ENCODE peak calls at places on chromosomes 7 and 10, in six cellular contexts. M, Y, P, Z, S and K are unnamed samples.

GRCh38 chr7:153567426-153567825 is 484.8 kb upstream of the DPP6 start:
- DNase-seq in M (no peak), Y (peak), P (peak), Z (no peak), S (no peak), K (no peak)

GRCh38 chr10:123864923-123865322 is 26.7 kb downstream of the CPXM2 start:
- DNase-seq in M (no peak), Y (peak), P (no peak), Z (no peak), S (no peak), K (no peak)

GRCh38 chr10:86596266-86596665 is 58.1 kb upstream of the OPN4 start:
- DNase-seq in M (no peak), Y (no peak), P (no peak), Z (no peak), S (no peak), K (no peak)

GRCh38 chr7:73427902-73428696 is 5.5 kb upstream of the FZD9 start:
- DNase-seq in M (no peak), Y (no peak), P (no peak), Z (no peak), S (no peak), K (no peak)

GRCh38 chr7:157404845-157405481 is 68.2 kb downstream of the DNAJB6 start:
- DNase-seq in M (peak), Y (peak), P (peak), Z (peak), S (no peak), K (peak)

GRCh38 chr7:130148561-130148960 is 56.6 kb downstream of the TMEM209 start:
- DNase-seq in M (no peak), Y (no peak), P (no peak), Z (no peak), S (no peak), K (no peak)

GRCh38 chr10:8636371-8636770 is 581.9 kb downstream of the GATA3 start:
- DNase-seq in M (no peak), Y (no peak), P (no peak), Z (no peak), S (no peak), K (no peak)

GRCh38 chr7:101933685-101934084 is 116.3 kb downstream of the CUX1 start:
- DNase-seq in M (no peak), Y (peak), P (no peak), Z (no peak), S (no peak), K (no peak)

GRCh38 chr7:21128418-21128817 is 299.5 kb upstream of the SP4 start:
- DNase-seq in M (no peak), Y (no peak), P (no peak), Z (no peak), S (no peak), K (no peak)

GRCh38 chr7:114790526-114790925 is 131.4 kb upstream of the MDFIC start:
- DNase-seq in M (no peak), Y (no peak), P (no peak), Z (no peak), S (no peak), K (no peak)

GRCh38 chr10:78781991-78782390 is 286.8 kb upstream of the ZMIZ1 start:
- DNase-seq in M (no peak), Y (no peak), P (no peak), Z (peak), S (no peak), K (no peak)

GRCh38 chr10:78779339-78779955 is 289.3 kb upstream of the ZMIZ1 start:
- DNase-seq in M (no peak), Y (no peak), P (no peak), Z (peak), S (no peak), K (peak)

GRCh38 chr10:78782441-78782840 is 286.3 kb upstream of the ZMIZ1 start:
- DNase-seq in M (no peak), Y (no peak), P (no peak), Z (peak), S (no peak), K (no peak)

GRCh38 chr10:78780551-78780961 is 288.2 kb upstream of the ZMIZ1 start:
- DNase-seq in M (no peak), Y (no peak), P (no peak), Z (peak), S (no peak), K (no peak)

DNA sequence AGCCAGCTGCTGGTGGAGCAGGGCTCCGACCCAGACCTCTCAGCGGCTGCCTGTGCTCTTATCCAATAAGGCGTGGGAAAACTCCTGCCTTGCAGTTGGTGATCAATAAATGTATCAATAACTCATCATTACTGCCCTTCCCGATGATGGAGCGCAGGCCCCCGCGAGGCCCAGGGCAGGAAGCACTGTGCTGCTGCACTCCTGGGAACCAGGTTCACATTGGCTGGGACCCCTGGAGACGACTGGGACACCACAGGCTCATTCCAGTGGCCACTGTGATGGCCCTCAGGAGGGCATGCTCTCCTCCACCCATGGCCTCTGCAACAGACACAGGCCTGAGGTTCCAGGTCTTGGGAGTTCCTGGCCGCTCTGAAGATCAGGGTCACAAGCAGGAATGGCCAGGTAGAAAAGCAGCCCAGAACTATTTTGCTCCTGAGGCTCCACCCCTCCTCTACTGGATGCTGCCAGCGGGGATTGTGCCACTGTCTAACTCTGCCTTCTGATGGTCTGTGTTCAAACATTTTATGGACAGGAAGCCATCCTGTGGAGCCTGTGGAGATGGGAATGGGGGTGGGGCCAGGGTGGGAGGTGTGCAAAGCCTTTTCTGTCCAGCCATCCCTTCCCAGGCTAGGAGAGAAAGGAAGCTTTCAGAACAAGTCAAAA is 287.4 kb upstream of the ZMIZ1 start:
- DNase-seq in M (no peak), Y (no peak), P (no peak), Z (peak), S (no peak), K (no peak)
- TF ChIP-seq POLR2A in M (no peak), Y (no peak), P (no peak), Z (no peak), S (no peak), K (no peak)

DNA sequence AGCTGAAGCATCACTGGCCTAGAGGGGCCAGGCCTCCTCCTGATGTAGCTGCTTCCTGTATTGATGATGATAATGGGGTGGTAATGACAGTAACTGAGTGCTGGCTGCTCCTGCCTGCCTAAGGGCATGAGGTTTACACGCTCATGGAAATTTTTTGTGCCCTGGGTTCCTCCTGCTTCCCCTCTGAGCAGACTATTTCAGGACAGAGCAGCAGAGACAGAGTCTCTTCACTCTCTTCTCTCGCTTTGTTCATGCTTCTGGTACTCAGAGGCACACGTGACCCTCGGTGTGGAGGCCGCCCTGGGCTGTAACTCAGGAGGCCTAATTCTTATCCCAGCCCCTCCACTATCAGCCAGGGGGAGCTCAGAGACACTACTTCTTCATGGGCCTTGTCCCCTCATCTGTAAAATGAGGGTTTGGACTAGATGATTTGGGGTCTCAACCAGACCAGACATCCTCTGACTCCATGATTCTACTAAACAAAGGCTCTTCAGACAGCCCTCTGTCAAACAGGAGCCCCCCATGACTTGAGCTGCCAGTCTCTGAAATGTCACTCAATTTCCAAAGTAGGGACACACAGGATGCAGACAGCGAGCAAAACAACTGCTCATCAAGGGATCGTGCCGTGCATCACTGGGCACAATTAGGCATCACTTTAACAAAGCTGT is 27.7 kb downstream of the LRRC20 start:
- DNase-seq in M (no peak), Y (peak), P (no peak), Z (no peak), S (no peak), K (no peak)
- TF ChIP-seq POLR2A in M (no peak), Y (no peak), P (no peak), Z (no peak), S (no peak), K (no peak)

DNA sequence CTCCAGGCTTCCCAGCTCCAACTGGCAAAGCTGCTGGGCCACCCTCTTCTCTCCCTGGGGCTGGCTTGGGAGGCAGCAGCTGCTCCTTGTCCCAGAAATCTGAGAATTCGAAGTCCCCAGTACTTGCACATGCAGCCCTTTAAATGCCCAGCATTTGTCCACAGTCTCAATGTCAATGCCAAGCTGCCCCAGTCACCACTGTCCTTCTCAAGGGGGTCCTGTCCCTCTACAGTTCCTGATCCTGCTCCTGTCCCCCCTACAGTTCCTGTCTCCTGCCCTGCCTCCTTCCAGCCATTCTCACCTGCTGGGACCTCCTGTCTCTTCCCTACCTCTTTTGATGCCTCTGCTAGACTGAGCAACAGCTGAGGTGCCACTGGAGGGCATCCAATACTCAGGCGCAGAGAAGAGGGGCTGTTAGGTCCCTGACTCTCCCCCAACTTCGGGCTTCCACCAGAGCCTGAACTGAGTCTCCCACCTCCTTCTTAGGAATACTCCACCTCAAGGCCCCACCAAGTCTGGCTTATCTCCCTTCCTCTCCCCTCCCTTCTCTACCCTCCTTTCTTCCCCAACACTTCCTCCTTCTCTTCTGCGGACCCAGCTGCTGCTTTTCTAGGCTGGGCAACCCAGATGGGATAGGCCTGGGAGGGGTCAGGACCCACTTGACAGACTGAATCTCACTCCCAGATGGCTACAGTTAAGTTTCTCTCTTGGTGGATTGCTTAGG is 4.7 kb upstream of the HOXA11 start:
- DNase-seq in M (peak), Y (no peak), P (no peak), Z (peak), S (peak), K (no peak)
- TF ChIP-seq POLR2A in M (no peak), Y (no peak), P (no peak), Z (no peak), S (no peak), K (no peak)

GRCh38 chr7:79453558-79454324 is at the start of gene MAGI2:
- DNase-seq in M (no peak), Y (peak), P (peak), Z (peak), S (peak), K (peak)
- TF ChIP-seq POLR2A in M (no peak), Y (peak), P (peak), Z (no peak), S (no peak), K (peak)

GRCh38 chr7:602341-603141 is 82.9 kb upstream of the PDGFA start:
- DNase-seq in M (no peak), Y (peak), P (no peak), Z (peak), S (no peak), K (no peak)

GRCh38 chr7:605661-606450 is 86.2 kb upstream of the PDGFA start:
- DNase-seq in M (peak), Y (no peak), P (no peak), Z (no peak), S (no peak), K (no peak)

GRCh38 chr7:603152-603941 is 83.7 kb upstream of the PDGFA start:
- DNase-seq in M (peak), Y (no peak), P (peak), Z (peak), S (no peak), K (no peak)

GRCh38 chr7:604884-605531 is 85.4 kb upstream of the PDGFA start:
- DNase-seq in M (no peak), Y (no peak), P (no peak), Z (peak), S (no peak), K (no peak)

GRCh38 chr7:604038-604883 is 84.6 kb upstream of the PDGFA start:
- DNase-seq in M (peak), Y (peak), P (peak), Z (peak), S (peak), K (peak)
- TF ChIP-seq POLR2A in M (peak), Y (peak), P (peak), Z (peak), S (no peak), K (peak)

DNA sequence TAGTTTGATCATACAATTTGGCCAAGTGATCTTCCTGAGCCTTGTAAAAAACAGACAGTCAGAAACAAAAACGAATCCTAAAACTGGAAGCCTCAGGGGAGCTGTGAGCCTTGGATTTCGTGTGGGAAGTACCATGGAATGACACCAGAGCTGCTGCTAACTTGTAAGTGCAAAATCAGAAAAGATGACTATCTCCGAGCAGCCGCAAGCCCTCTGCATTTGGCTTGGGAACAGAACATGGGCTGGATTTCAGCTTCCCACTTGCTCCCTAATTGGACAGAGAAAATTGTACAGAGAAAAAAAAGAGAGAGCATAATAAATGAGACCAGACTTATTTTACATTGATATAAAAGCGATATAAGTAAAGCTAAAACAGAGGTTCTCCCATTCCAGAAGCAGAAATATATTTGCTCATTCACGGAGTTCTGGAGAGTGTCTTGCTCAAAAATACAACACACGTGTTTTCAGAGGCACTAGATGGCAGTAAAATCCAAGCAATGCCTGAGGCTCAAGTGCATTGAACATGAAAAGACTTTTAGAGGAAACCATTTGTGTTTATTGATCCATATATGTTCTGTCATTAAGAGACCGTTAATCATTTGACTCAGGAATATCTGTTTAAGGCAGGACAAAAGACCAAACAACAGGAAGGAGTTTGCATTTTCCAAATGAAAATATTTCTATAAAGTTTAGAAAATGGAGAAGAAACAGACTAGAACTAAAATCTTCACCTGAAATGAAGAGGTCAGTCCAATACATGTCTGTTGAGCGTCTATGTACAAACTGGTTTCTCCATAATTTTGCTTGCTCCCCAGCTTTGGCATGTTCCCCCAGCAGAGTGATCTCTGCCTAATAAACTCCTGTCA is 78.3 kb upstream of the SLC26A5 start:
- DNase-seq in M (peak), Y (no peak), P (no peak), Z (no peak), S (no peak), K (no peak)
- TF ChIP-seq POLR2A in M (no peak), Y (no peak), P (no peak), Z (no peak), S (no peak), K (no peak)

DNA sequence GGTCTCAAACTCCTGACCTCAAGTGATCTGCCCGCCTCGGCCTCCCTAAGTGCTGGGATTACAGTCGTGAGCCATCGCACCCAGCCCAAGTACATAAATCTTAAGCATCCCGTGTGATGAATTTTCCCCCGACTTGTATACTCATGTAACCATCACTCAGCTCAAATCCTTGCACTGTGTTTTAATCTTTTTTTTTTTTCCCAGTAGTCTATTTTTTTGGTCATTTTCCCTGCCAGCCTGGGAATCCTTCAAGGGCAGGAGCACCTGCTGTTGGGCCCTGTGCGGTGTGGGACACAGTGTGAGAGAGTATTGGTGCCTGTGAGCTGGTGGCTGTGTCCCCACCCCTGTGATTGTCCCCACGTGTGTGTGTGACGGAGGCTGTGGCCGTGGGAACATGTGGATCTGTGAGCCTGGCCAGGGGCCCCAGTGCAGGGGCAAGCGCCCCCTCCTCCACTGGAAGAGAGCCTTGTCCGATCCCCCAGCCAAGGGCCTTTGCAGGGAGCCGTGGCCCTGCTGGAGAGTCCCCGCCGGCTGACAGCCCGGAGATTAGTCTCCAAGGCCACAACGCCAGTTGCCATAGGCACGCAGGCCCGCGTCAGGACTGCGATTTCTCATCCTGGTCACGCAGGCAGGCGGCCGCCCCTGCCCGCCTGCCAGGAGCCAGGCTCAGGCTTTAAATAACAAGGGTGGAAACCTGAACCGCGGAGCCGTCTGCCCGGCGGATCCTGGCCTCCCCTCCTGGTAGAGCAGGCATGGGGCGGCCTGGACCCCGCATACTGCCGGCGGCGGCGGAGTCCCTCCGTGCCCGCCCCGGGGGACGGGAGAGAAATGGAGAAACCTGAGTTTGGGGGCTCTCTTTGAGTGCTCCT is 26.5 kb downstream of the GTF2IRD1 start:
- DNase-seq in M (no peak), Y (peak), P (peak), Z (peak), S (peak), K (peak)
- TF ChIP-seq POLR2A in M (no peak), Y (peak), P (peak), Z (peak), S (no peak), K (peak)

GRCh38 chr10:5688587-5688986 is 3.9 kb downstream of the TASOR2 start:
- DNase-seq in M (no peak), Y (no peak), P (no peak), Z (no peak), S (no peak), K (no peak)

GRCh38 chr10:5692476-5693358 is 8.1 kb downstream of the TASOR2 start:
- DNase-seq in M (no peak), Y (peak), P (peak), Z (peak), S (peak), K (no peak)

GRCh38 chr10:5697342-5697741 is 12.7 kb downstream of the TASOR2 start:
- DNase-seq in M (no peak), Y (no peak), P (no peak), Z (no peak), S (no peak), K (no peak)

GRCh38 chr10:5694573-5694972 is 9.9 kb downstream of the TASOR2 start:
- DNase-seq in M (no peak), Y (no peak), P (no peak), Z (no peak), S (no peak), K (no peak)

DNA sequence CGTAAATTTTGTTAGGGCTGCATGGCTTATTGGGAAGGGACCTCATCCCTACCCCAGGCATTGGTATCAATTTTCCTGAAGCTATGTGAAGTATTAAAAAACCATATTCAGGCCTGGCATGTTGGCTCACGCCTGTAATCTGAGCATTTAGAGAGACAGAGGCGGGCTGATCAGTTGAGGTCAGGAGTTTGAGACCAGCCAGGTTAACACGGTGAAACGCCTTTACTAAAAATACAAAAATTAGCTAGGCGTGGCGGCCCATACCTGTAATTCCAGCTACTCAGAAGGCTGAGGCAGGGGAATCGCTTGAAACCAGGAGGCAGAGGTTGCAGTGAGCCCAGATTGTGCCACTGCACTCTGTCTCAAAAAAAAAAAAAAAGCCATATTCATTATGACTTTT is 7.1 kb downstream of the TASOR2 start:
- DNase-seq in M (no peak), Y (no peak), P (no peak), Z (no peak), S (no peak), K (no peak)
- TF ChIP-seq POLR2A in M (no peak), Y (no peak), P (no peak), Z (no peak), S (no peak), K (no peak)